ENCODE peak calls at places on chromosomes 11 and 22, in five cellular contexts. One of them, this sample, is unnamed.

GRCh38 chr11:1307163-1307870 is 2.1 kb downstream of the TOLLIP start:
- DNase-seq in LNCaP clone FGC: no peak
- DNase-seq in nephron progenitor cell: no peak
- DNase-seq in CD4-positive, alpha-beta T cell: no peak
- DNase-seq in K562: no peak
- DNase-seq in this sample: peak

GRCh38 chr22:43883012-43883661 is 8.7 kb downstream of the PNPLA5 start:
- DNase-seq in CD4-positive, alpha-beta T cell: peak
- DNase-seq in nephron progenitor cell: peak
- DNase-seq in K562: peak
- DNase-seq in LNCaP clone FGC: peak
- DNase-seq in this sample: no peak

GRCh38 chr22:45672564-45673481 is 1.2 kb downstream of the ATXN10 start:
- DNase-seq in CD4-positive, alpha-beta T cell: no peak
- DNase-seq in nephron progenitor cell: no peak
- DNase-seq in K562: no peak
- DNase-seq in LNCaP clone FGC: no peak
- DNase-seq in this sample: no peak

GRCh38 chr22:35044607-35045390 is 21.2 kb upstream of the ISX start:
- DNase-seq in nephron progenitor cell: no peak
- DNase-seq in K562: no peak
- DNase-seq in CD4-positive, alpha-beta T cell: no peak
- DNase-seq in LNCaP clone FGC: no peak
- DNase-seq in this sample: no peak

GRCh38 chr11:70303070-70303469 is 32.6 kb downstream of the PPFIA1 start:
- DNase-seq in K562: no peak
- DNase-seq in LNCaP clone FGC: no peak
- DNase-seq in nephron progenitor cell: no peak
- DNase-seq in CD4-positive, alpha-beta T cell: no peak
- DNase-seq in this sample: no peak

GRCh38 chr11:102552447-102553200 is 22.1 kb upstream of the MMP7 start:
- DNase-seq in nephron progenitor cell: no peak
- DNase-seq in LNCaP clone FGC: no peak
- DNase-seq in CD4-positive, alpha-beta T cell: no peak
- DNase-seq in K562: no peak
- DNase-seq in this sample: no peak

GRCh38 chr11:77115181-77115611 is 12.6 kb downstream of the OMP start:
- DNase-seq in K562: peak
- DNase-seq in nephron progenitor cell: no peak
- DNase-seq in CD4-positive, alpha-beta T cell: no peak
- DNase-seq in LNCaP clone FGC: no peak
- DNase-seq in this sample: no peak

GRCh38 chr11:6927030-6927617 is 898 bp downstream of the ZNF215 start:
- DNase-seq in K562: no peak
- DNase-seq in CD4-positive, alpha-beta T cell: no peak
- DNase-seq in nephron progenitor cell: no peak
- DNase-seq in LNCaP clone FGC: no peak
- DNase-seq in this sample: no peak

GRCh38 chr22:20810645-20811044 is 36.7 kb downstream of the SERPIND1 start:
- DNase-seq in LNCaP clone FGC: no peak
- DNase-seq in CD4-positive, alpha-beta T cell: no peak
- DNase-seq in nephron progenitor cell: no peak
- DNase-seq in K562: no peak
- DNase-seq in this sample: no peak

GRCh38 chr11:70203749-70204465 is 811 bp downstream of the FADD start:
- DNase-seq in K562: peak
- DNase-seq in LNCaP clone FGC: no peak
- DNase-seq in CD4-positive, alpha-beta T cell: peak
- DNase-seq in nephron progenitor cell: peak
- DNase-seq in this sample: peak

GRCh38 chr11:65699306-65699705 is 12.7 kb upstream of the KAT5 start:
- DNase-seq in LNCaP clone FGC: no peak
- DNase-seq in nephron progenitor cell: no peak
- DNase-seq in CD4-positive, alpha-beta T cell: no peak
- DNase-seq in K562: no peak
- DNase-seq in this sample: no peak

GRCh38 chr11:69670158-69670845 is 4.9 kb downstream of the LTO1 start:
- DNase-seq in CD4-positive, alpha-beta T cell: peak
- DNase-seq in nephron progenitor cell: peak
- DNase-seq in LNCaP clone FGC: peak
- DNase-seq in K562: peak
- DNase-seq in this sample: peak

GRCh38 chr11:66915046-66915832 is 42.9 kb downstream of the PC start:
- DNase-seq in K562: no peak
- DNase-seq in LNCaP clone FGC: no peak
- DNase-seq in CD4-positive, alpha-beta T cell: no peak
- DNase-seq in nephron progenitor cell: no peak
- DNase-seq in this sample: no peak

GRCh38 chr11:110305169-110306018 is 9.0 kb upstream of the RDX start:
- DNase-seq in CD4-positive, alpha-beta T cell: no peak
- DNase-seq in nephron progenitor cell: no peak
- DNase-seq in LNCaP clone FGC: peak
- DNase-seq in K562: no peak
- DNase-seq in this sample: no peak

GRCh38 chr11:23112987-23113886 is 253.0 kb upstream of the CCDC179 start:
- DNase-seq in nephron progenitor cell: peak
- DNase-seq in LNCaP clone FGC: peak
- DNase-seq in CD4-positive, alpha-beta T cell: no peak
- DNase-seq in K562: no peak
- DNase-seq in this sample: no peak

GRCh38 chr11:111176603-111177002 is 68.9 kb upstream of the POU2AF2 start:
- DNase-seq in K562: no peak
- DNase-seq in nephron progenitor cell: no peak
- DNase-seq in LNCaP clone FGC: no peak
- DNase-seq in CD4-positive, alpha-beta T cell: no peak
- DNase-seq in this sample: no peak

GRCh38 chr11:86743223-86744118 is 56.9 kb upstream of the PRSS23 start:
- DNase-seq in K562: peak
- DNase-seq in LNCaP clone FGC: no peak
- DNase-seq in CD4-positive, alpha-beta T cell: no peak
- DNase-seq in nephron progenitor cell: no peak
- DNase-seq in this sample: no peak

GRCh38 chr11:72589802-72590761 is 84.1 kb downstream of the PDE2A start:
- DNase-seq in K562: peak
- DNase-seq in nephron progenitor cell: peak
- DNase-seq in CD4-positive, alpha-beta T cell: peak
- DNase-seq in LNCaP clone FGC: no peak
- DNase-seq in this sample: peak

GRCh38 chr22:45575607-45576272 is 73.1 kb downstream of the FBLN1 start:
- DNase-seq in nephron progenitor cell: no peak
- DNase-seq in K562: no peak
- DNase-seq in CD4-positive, alpha-beta T cell: no peak
- DNase-seq in LNCaP clone FGC: no peak
- DNase-seq in this sample: no peak

GRCh38 chr11:58900479-58901420 is 38.5 kb upstream of the GLYATL1 start:
- DNase-seq in CD4-positive, alpha-beta T cell: no peak
- DNase-seq in LNCaP clone FGC: peak
- DNase-seq in nephron progenitor cell: peak
- DNase-seq in K562: peak
- DNase-seq in this sample: peak
- TF ChIP-seq CTCF in CD4-positive, alpha-beta T cell: peak
- TF ChIP-seq CTCF in LNCaP clone FGC: peak
- TF ChIP-seq CTCF in nephron progenitor cell: peak
- TF ChIP-seq CTCF in K562: peak
- TF ChIP-seq CTCF in this sample: no peak

GRCh38 chr22:31082606-31083376 is 1.7 kb downstream of the SMTN start:
- DNase-seq in LNCaP clone FGC: no peak
- DNase-seq in K562: peak
- DNase-seq in CD4-positive, alpha-beta T cell: peak
- DNase-seq in nephron progenitor cell: peak
- DNase-seq in this sample: no peak
- TF ChIP-seq CTCF in LNCaP clone FGC: peak
- TF ChIP-seq CTCF in K562: peak
- TF ChIP-seq CTCF in CD4-positive, alpha-beta T cell: peak
- TF ChIP-seq CTCF in nephron progenitor cell: peak
- TF ChIP-seq CTCF in this sample: peak

GRCh38 chr22:24994070-24994763 is 41.7 kb downstream of the KIAA1671 start:
- DNase-seq in CD4-positive, alpha-beta T cell: no peak
- DNase-seq in LNCaP clone FGC: peak
- DNase-seq in K562: no peak
- DNase-seq in nephron progenitor cell: no peak
- DNase-seq in this sample: no peak
- TF ChIP-seq CTCF in CD4-positive, alpha-beta T cell: no peak
- TF ChIP-seq CTCF in LNCaP clone FGC: peak
- TF ChIP-seq CTCF in K562: no peak
- TF ChIP-seq CTCF in nephron progenitor cell: no peak
- TF ChIP-seq CTCF in this sample: no peak

GRCh38 chr22:21907638-21908522 is 40.4 kb upstream of the MAPK1 start:
- DNase-seq in CD4-positive, alpha-beta T cell: no peak
- DNase-seq in LNCaP clone FGC: no peak
- DNase-seq in K562: peak
- DNase-seq in nephron progenitor cell: no peak
- DNase-seq in this sample: no peak

GRCh38 chr22:21904250-21904789 is 36.9 kb upstream of the MAPK1 start:
- DNase-seq in nephron progenitor cell: no peak
- DNase-seq in CD4-positive, alpha-beta T cell: no peak
- DNase-seq in LNCaP clone FGC: no peak
- DNase-seq in K562: peak
- DNase-seq in this sample: no peak

GRCh38 chr22:21915624-21916308 is 36.9 kb downstream of the PPM1F start:
- DNase-seq in CD4-positive, alpha-beta T cell: no peak
- DNase-seq in nephron progenitor cell: no peak
- DNase-seq in LNCaP clone FGC: no peak
- DNase-seq in K562: no peak
- DNase-seq in this sample: no peak

DNA sequence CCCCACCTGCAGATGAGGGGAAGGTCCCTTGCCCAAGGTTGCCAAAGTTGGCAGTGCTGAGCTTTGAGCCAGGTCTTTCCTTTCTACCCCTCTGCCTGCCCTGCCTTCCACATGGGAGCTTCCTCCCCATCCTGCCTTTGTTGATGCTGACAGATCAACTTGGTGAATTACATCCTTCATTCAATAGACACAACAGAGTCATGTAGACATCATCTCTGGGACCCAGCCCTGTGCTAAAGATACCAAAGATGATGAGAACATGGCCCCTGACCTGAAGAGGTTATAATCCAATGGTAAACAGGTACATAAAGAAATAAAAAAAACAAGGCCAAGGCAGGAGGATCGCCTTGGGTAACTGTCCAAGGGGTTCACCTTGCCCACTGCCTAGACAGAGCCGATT is 42.4 kb upstream of the MAPK1 start:
- DNase-seq in nephron progenitor cell: no peak
- DNase-seq in LNCaP clone FGC: no peak
- DNase-seq in CD4-positive, alpha-beta T cell: no peak
- DNase-seq in K562: peak
- DNase-seq in this sample: no peak
- TF ChIP-seq CTCF in nephron progenitor cell: no peak
- TF ChIP-seq CTCF in LNCaP clone FGC: no peak
- TF ChIP-seq CTCF in CD4-positive, alpha-beta T cell: no peak
- TF ChIP-seq CTCF in K562: no peak
- TF ChIP-seq CTCF in this sample: no peak

GRCh38 chr11:29019960-29020683 is 911.9 kb downstream of the METTL15 start:
- DNase-seq in nephron progenitor cell: peak
- DNase-seq in CD4-positive, alpha-beta T cell: no peak
- DNase-seq in K562: no peak
- DNase-seq in LNCaP clone FGC: no peak
- DNase-seq in this sample: no peak
- TF ChIP-seq CTCF in nephron progenitor cell: peak
- TF ChIP-seq CTCF in CD4-positive, alpha-beta T cell: no peak
- TF ChIP-seq CTCF in K562: no peak
- TF ChIP-seq CTCF in LNCaP clone FGC: no peak
- TF ChIP-seq CTCF in this sample: peak

GRCh38 chr11:123069878-123070821 is 8.2 kb upstream of the HSPA8 start:
- DNase-seq in nephron progenitor cell: no peak
- DNase-seq in LNCaP clone FGC: no peak
- DNase-seq in CD4-positive, alpha-beta T cell: no peak
- DNase-seq in K562: no peak
- DNase-seq in this sample: no peak
- TF ChIP-seq CTCF in nephron progenitor cell: no peak
- TF ChIP-seq CTCF in LNCaP clone FGC: no peak
- TF ChIP-seq CTCF in CD4-positive, alpha-beta T cell: no peak
- TF ChIP-seq CTCF in K562: no peak
- TF ChIP-seq CTCF in this sample: no peak

GRCh38 chr11:116715383-116715782 is 57.4 kb downstream of the BUD13 start:
- DNase-seq in K562: peak
- DNase-seq in LNCaP clone FGC: no peak
- DNase-seq in CD4-positive, alpha-beta T cell: no peak
- DNase-seq in nephron progenitor cell: no peak
- DNase-seq in this sample: no peak
- TF ChIP-seq CTCF in K562: peak
- TF ChIP-seq CTCF in LNCaP clone FGC: no peak
- TF ChIP-seq CTCF in CD4-positive, alpha-beta T cell: no peak
- TF ChIP-seq CTCF in nephron progenitor cell: no peak
- TF ChIP-seq CTCF in this sample: no peak

GRCh38 chr22:23376256-23376655 is 195.9 kb downstream of the BCR start:
- DNase-seq in K562: peak
- DNase-seq in nephron progenitor cell: no peak
- DNase-seq in LNCaP clone FGC: no peak
- DNase-seq in CD4-positive, alpha-beta T cell: no peak
- DNase-seq in this sample: no peak
- TF ChIP-seq CTCF in K562: peak
- TF ChIP-seq CTCF in nephron progenitor cell: no peak
- TF ChIP-seq CTCF in LNCaP clone FGC: no peak
- TF ChIP-seq CTCF in CD4-positive, alpha-beta T cell: no peak
- TF ChIP-seq CTCF in this sample: no peak